ENCODE peak calls at places on chromosome 19, in four cellular contexts. One of them, this sample, is unnamed.

GRCh38 chr19:14023404-14024235 is 4.3 kb upstream of the RLN3 start:
- DNase-seq in sigmoid colon: no peak
- DNase-seq in ovary: no peak
- DNase-seq in GM12878: no peak
- DNase-seq in this sample: peak; percentile 81

GRCh38 chr19:1968279-1969175 is 27.6 kb downstream of the CSNK1G2 start:
- DNase-seq in ovary: no peak
- DNase-seq in sigmoid colon: no peak
- DNase-seq in GM12878: no peak
- DNase-seq in this sample: peak; percentile 86

GRCh38 chr19:38792250-38793111 is 3.5 kb downstream of the LGALS7B start:
- DNase-seq in ovary: no peak
- DNase-seq in sigmoid colon: peak; percentile 73
- DNase-seq in GM12878: no peak
- DNase-seq in this sample: no peak

GRCh38 chr19:30887042-30887441 is 462.2 kb downstream of the TSHZ3 start:
- DNase-seq in sigmoid colon: no peak
- DNase-seq in ovary: no peak
- DNase-seq in GM12878: no peak
- DNase-seq in this sample: no peak

GRCh38 chr19:13794388-13794751 is 873 bp upstream of the ZSWIM4 start:
- DNase-seq in ovary: peak; percentile 89
- DNase-seq in sigmoid colon: peak; percentile 94
- DNase-seq in GM12878: no peak
- DNase-seq in this sample: no peak

GRCh38 chr19:14004619-14005380 is 1.3 kb downstream of the RFX1 start:
- DNase-seq in GM12878: peak; percentile 34
- DNase-seq in sigmoid colon: peak; percentile 79
- DNase-seq in ovary: no peak
- DNase-seq in this sample: no peak

GRCh38 chr19:3068071-3068470 is 5.8 kb upstream of the TLE5 start:
- DNase-seq in sigmoid colon: no peak
- DNase-seq in GM12878: no peak
- DNase-seq in ovary: no peak
- DNase-seq in this sample: peak; percentile 82

GRCh38 chr19:55341191-55342043 is 1.7 kb downstream of the KMT5C start:
- DNase-seq in GM12878: no peak
- DNase-seq in ovary: peak; percentile 68
- DNase-seq in sigmoid colon: peak; percentile 91
- DNase-seq in this sample: peak; percentile 88

GRCh38 chr19:12642506-12642905 is 24.0 kb downstream of the MAN2B1 start:
- DNase-seq in GM12878: no peak
- DNase-seq in ovary: no peak
- DNase-seq in sigmoid colon: no peak
- DNase-seq in this sample: no peak

GRCh38 chr19:19627716-19628498 is at the start of gene LPAR2:
- DNase-seq in sigmoid colon: no peak
- DNase-seq in GM12878: no peak
- DNase-seq in ovary: peak; percentile 59
- DNase-seq in this sample: peak; percentile 96

GRCh38 chr19:12969292-12969988 is at the start of gene DAND5:
- DNase-seq in sigmoid colon: peak; percentile 89
- DNase-seq in GM12878: no peak
- DNase-seq in ovary: no peak
- DNase-seq in this sample: peak; percentile 84

GRCh38 chr19:27776020-27776419 is 1436.9 kb downstream of the UQCRFS1 start:
- DNase-seq in GM12878: no peak
- DNase-seq in ovary: no peak
- DNase-seq in sigmoid colon: no peak
- DNase-seq in this sample: no peak

GRCh38 chr19:41795031-41795461 is 1.3 kb upstream of the CEACAM3 start:
- DNase-seq in ovary: no peak
- DNase-seq in GM12878: peak; percentile 23
- DNase-seq in sigmoid colon: no peak
- DNase-seq in this sample: peak; percentile 35

GRCh38 chr19:23528376-23528775 is 133.1 kb upstream of the ZNF91 start:
- DNase-seq in GM12878: no peak
- DNase-seq in ovary: no peak
- DNase-seq in sigmoid colon: no peak
- DNase-seq in this sample: no peak

GRCh38 chr19:13156968-13157882 is 7.0 kb downstream of the IER2 start:
- DNase-seq in sigmoid colon: no peak
- DNase-seq in ovary: no peak
- DNase-seq in GM12878: no peak
- DNase-seq in this sample: no peak

GRCh38 chr19:8566855-8567254 is 10.4 kb downstream of the MYO1F start:
- DNase-seq in sigmoid colon: no peak
- DNase-seq in GM12878: no peak
- DNase-seq in ovary: no peak
- DNase-seq in this sample: no peak

GRCh38 chr19:10289167-10289835 is 451 bp upstream of the ICAM5 start:
- DNase-seq in sigmoid colon: no peak
- DNase-seq in ovary: no peak
- DNase-seq in GM12878: no peak
- DNase-seq in this sample: peak; percentile 68

GRCh38 chr19:30029721-30030510 is 87.9 kb downstream of the URI1 start:
- DNase-seq in sigmoid colon: no peak
- DNase-seq in ovary: no peak
- DNase-seq in GM12878: peak; percentile 90
- DNase-seq in this sample: no peak

GRCh38 chr19:45322311-45322710 is 364 bp downstream of the CKM start:
- DNase-seq in GM12878: no peak
- DNase-seq in ovary: no peak
- DNase-seq in sigmoid colon: no peak
- DNase-seq in this sample: no peak

GRCh38 chr19:28213476-28214082 is 999.4 kb downstream of the UQCRFS1 start:
- DNase-seq in ovary: no peak
- DNase-seq in GM12878: no peak
- DNase-seq in sigmoid colon: no peak
- DNase-seq in this sample: peak; percentile 22

GRCh38 chr19:39389621-39390414 is 1.1 kb downstream of the PAF1 start:
- DNase-seq in GM12878: no peak
- DNase-seq in ovary: no peak
- DNase-seq in sigmoid colon: no peak
- DNase-seq in this sample: no peak

GRCh38 chr19:10295305-10295846 is 5.6 kb downstream of the ICAM5 start:
- DNase-seq in GM12878: no peak
- DNase-seq in sigmoid colon: no peak
- DNase-seq in ovary: no peak
- DNase-seq in this sample: peak; percentile 52

GRCh38 chr19:4533334-4533733 is 1.7 kb downstream of the PLIN5 start:
- DNase-seq in ovary: no peak
- DNase-seq in sigmoid colon: no peak
- DNase-seq in GM12878: no peak
- DNase-seq in this sample: no peak

GRCh38 chr19:56969726-56970125 is 129.2 kb upstream of the PEG3 start:
- DNase-seq in ovary: peak; percentile 57
- DNase-seq in sigmoid colon: no peak
- DNase-seq in GM12878: no peak
- DNase-seq in this sample: no peak
- TF ChIP-seq EP300 in ovary: no peak
- TF ChIP-seq EP300 in sigmoid colon: peak; percentile 12
- TF ChIP-seq EP300 in GM12878: no peak
- TF ChIP-seq EP300 in this sample: no peak

GRCh38 chr19:51570962-51571575 is at the start of gene ZNF175:
- DNase-seq in sigmoid colon: peak; percentile 97
- DNase-seq in GM12878: peak; percentile 97
- DNase-seq in ovary: peak; percentile 93
- DNase-seq in this sample: peak; percentile 75
- TF ChIP-seq EP300 in sigmoid colon: no peak
- TF ChIP-seq EP300 in GM12878: no peak
- TF ChIP-seq EP300 in ovary: no peak
- TF ChIP-seq EP300 in this sample: no peak

GRCh38 chr19:680287-681028 is 4.3 kb downstream of the FSTL3 start:
- DNase-seq in GM12878: peak; percentile 93
- DNase-seq in ovary: peak; percentile 100
- DNase-seq in sigmoid colon: peak; percentile 100
- DNase-seq in this sample: peak; percentile 98

GRCh38 chr19:677601-678380 is 1.6 kb downstream of the FSTL3 start:
- DNase-seq in sigmoid colon: no peak
- DNase-seq in GM12878: no peak
- DNase-seq in ovary: peak; percentile 55
- DNase-seq in this sample: no peak

GRCh38 chr19:678791-679388 is 2.7 kb downstream of the FSTL3 start:
- DNase-seq in sigmoid colon: no peak
- DNase-seq in GM12878: no peak
- DNase-seq in ovary: peak; percentile 63
- DNase-seq in this sample: no peak

GRCh38 chr19:681029-681626 is 4.9 kb downstream of the FSTL3 start:
- DNase-seq in sigmoid colon: peak; percentile 88
- DNase-seq in ovary: peak; percentile 86
- DNase-seq in GM12878: no peak
- DNase-seq in this sample: peak; percentile 97

GRCh38 chr19:679418-680286 is 3.5 kb downstream of the FSTL3 start:
- DNase-seq in ovary: peak; percentile 88
- DNase-seq in sigmoid colon: peak; percentile 93
- DNase-seq in GM12878: no peak
- DNase-seq in this sample: peak; percentile 83
- TF ChIP-seq EP300 in ovary: peak; percentile 91
- TF ChIP-seq EP300 in sigmoid colon: no peak
- TF ChIP-seq EP300 in GM12878: no peak
- TF ChIP-seq EP300 in this sample: no peak

DNA sequence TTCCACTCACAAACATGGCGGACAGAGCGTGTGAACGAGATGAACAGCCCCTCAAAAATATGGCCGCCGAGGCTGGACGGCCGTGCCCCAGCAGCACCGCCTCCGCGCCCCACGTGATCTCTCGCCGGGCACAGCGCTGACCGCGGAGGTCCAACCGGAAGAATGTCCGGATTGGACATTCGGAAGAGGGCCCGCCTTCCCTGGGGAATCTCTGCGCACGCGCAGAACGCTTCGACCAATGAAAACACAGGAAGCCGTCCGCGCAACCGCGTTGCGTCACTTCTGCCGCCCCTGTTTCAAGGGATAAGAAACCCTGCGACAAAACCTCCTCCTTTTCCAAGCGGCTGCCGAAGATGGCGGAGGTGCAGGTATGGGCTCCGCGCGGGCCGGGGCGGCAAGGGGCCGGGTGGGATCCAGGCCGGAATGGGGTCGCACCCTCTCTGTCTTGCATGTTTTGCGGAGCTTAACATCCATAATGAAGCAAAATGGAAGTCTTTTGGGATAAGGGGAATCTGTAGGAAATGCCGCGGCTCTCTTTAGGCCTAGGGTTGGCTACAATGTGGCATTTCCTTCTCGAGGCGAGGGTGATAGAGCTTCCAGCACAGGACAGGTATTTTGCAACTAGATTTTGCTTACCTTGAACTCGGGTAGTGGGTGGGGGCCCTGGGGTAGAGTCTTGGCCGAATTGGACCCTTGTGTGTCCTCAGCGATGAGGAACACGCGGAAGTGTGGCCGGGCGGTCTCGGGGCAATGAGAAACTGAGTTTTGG is at the start of gene RPL13A:
- DNase-seq in GM12878: peak; percentile 98
- DNase-seq in ovary: peak; percentile 100
- DNase-seq in sigmoid colon: peak; percentile 100
- DNase-seq in this sample: peak; percentile 95
- TF ChIP-seq EP300 in GM12878: no peak
- TF ChIP-seq EP300 in ovary: peak; percentile 46
- TF ChIP-seq EP300 in sigmoid colon: no peak
- TF ChIP-seq EP300 in this sample: no peak

GRCh38 chr19:6672693-6673290 is 2.8 kb upstream of the TNFSF14 start:
- DNase-seq in GM12878: no peak
- DNase-seq in ovary: no peak
- DNase-seq in sigmoid colon: no peak
- DNase-seq in this sample: no peak
- TF ChIP-seq EP300 in GM12878: no peak
- TF ChIP-seq EP300 in ovary: no peak
- TF ChIP-seq EP300 in sigmoid colon: no peak
- TF ChIP-seq EP300 in this sample: no peak

DNA sequence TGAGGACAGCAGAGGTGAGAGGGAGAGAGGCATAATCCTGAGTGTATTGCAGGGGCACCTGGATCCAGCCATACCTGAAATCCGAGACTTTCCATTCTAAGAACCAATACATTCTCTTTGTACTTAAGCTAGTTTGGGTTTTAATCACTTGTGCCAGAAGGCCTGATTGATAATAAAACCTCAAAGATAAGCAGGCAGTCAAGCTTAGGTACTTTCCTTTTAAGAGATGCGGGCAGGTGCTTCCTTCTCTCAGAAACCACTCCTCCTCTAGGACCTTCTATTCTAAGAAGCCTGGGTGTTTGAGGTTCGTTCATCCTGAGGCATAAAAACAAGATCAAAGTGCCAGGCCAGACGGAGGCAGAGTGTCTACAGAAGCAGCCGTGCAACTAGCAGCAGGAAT is 22.2 kb downstream of the FAM187B start:
- DNase-seq in sigmoid colon: no peak
- DNase-seq in ovary: no peak
- DNase-seq in GM12878: peak; percentile 52
- DNase-seq in this sample: no peak
- TF ChIP-seq EP300 in sigmoid colon: no peak
- TF ChIP-seq EP300 in ovary: no peak
- TF ChIP-seq EP300 in GM12878: no peak
- TF ChIP-seq EP300 in this sample: no peak

GRCh38 chr19:11418166-11418517 is 972 bp downstream of the RGL3 start:
- DNase-seq in ovary: no peak
- DNase-seq in GM12878: no peak
- DNase-seq in sigmoid colon: no peak
- DNase-seq in this sample: peak; percentile 42

GRCh38 chr19:11410682-11411081 is 8.4 kb downstream of the RGL3 start:
- DNase-seq in ovary: no peak
- DNase-seq in GM12878: no peak
- DNase-seq in sigmoid colon: no peak
- DNase-seq in this sample: no peak

GRCh38 chr19:11418518-11419506 is at the start of gene RGL3:
- DNase-seq in ovary: no peak
- DNase-seq in GM12878: no peak
- DNase-seq in sigmoid colon: no peak
- DNase-seq in this sample: peak; percentile 95

GRCh38 chr19:11416346-11417052 is 2.6 kb downstream of the RGL3 start:
- DNase-seq in sigmoid colon: no peak
- DNase-seq in GM12878: no peak
- DNase-seq in ovary: no peak
- DNase-seq in this sample: no peak

GRCh38 chr19:11414544-11414943 is 4.6 kb downstream of the RGL3 start:
- DNase-seq in sigmoid colon: no peak
- DNase-seq in ovary: no peak
- DNase-seq in GM12878: no peak
- DNase-seq in this sample: no peak
- TF ChIP-seq EP300 in sigmoid colon: no peak
- TF ChIP-seq EP300 in ovary: no peak
- TF ChIP-seq EP300 in GM12878: no peak
- TF ChIP-seq EP300 in this sample: no peak